ENCODE peak calls at places on chromosomes 16 and 17, in nine cellular contexts. One of them, this sample, is unnamed.

GRCh38 chr17:27657620-27658019 is 26.6 kb downstream of the LGALS9 start:
- DNase-seq in Calu3: no peak
- DNase-seq in T-helper 2 cell: no peak
- DNase-seq in endothelial cell of umbilical vein: peak
- DNase-seq in T follicular helper cell: no peak
- DNase-seq in astrocyte of the hippocampus: peak
- DNase-seq in RWPE1: no peak
- DNase-seq in GM13976: no peak
- DNase-seq in activated gamma-delta T cell treated with Interleukin-2 at 50 U/mL for 16 hours: no peak
- DNase-seq in this sample: no peak

GRCh38 chr16:66008136-66008535 is 358.4 kb upstream of the CDH5 start:
- DNase-seq in Calu3: no peak
- DNase-seq in T-helper 2 cell: no peak
- DNase-seq in endothelial cell of umbilical vein: no peak
- DNase-seq in T follicular helper cell: no peak
- DNase-seq in astrocyte of the hippocampus: no peak
- DNase-seq in RWPE1: no peak
- DNase-seq in GM13976: no peak
- DNase-seq in activated gamma-delta T cell treated with Interleukin-2 at 50 U/mL for 16 hours: no peak
- DNase-seq in this sample: no peak

GRCh38 chr16:89388536-89388935 is 101.8 kb downstream of the ANKRD11 start:
- DNase-seq in Calu3: no peak
- DNase-seq in T-helper 2 cell: no peak
- DNase-seq in endothelial cell of umbilical vein: no peak
- DNase-seq in T follicular helper cell: no peak
- DNase-seq in astrocyte of the hippocampus: no peak
- DNase-seq in RWPE1: no peak
- DNase-seq in GM13976: no peak
- DNase-seq in activated gamma-delta T cell treated with Interleukin-2 at 50 U/mL for 16 hours: no peak
- DNase-seq in this sample: no peak

GRCh38 chr16:57938936-57939871 is 31.7 kb downstream of the CNGB1 start:
- DNase-seq in Calu3: peak
- DNase-seq in T-helper 2 cell: no peak
- DNase-seq in endothelial cell of umbilical vein: peak
- DNase-seq in T follicular helper cell: no peak
- DNase-seq in astrocyte of the hippocampus: peak
- DNase-seq in RWPE1: peak
- DNase-seq in GM13976: no peak
- DNase-seq in activated gamma-delta T cell treated with Interleukin-2 at 50 U/mL for 16 hours: no peak
- DNase-seq in this sample: no peak

GRCh38 chr16:72029567-72030271 is 21.2 kb downstream of the DHODH start:
- DNase-seq in Calu3: no peak
- DNase-seq in T-helper 2 cell: no peak
- DNase-seq in endothelial cell of umbilical vein: no peak
- DNase-seq in T follicular helper cell: no peak
- DNase-seq in astrocyte of the hippocampus: no peak
- DNase-seq in RWPE1: no peak
- DNase-seq in GM13976: no peak
- DNase-seq in activated gamma-delta T cell treated with Interleukin-2 at 50 U/mL for 16 hours: no peak
- DNase-seq in this sample: no peak

GRCh38 chr17:77254961-77255741 is 114.4 kb downstream of the SEC14L1 start:
- DNase-seq in Calu3: peak
- DNase-seq in T-helper 2 cell: no peak
- DNase-seq in endothelial cell of umbilical vein: peak
- DNase-seq in T follicular helper cell: no peak
- DNase-seq in astrocyte of the hippocampus: peak
- DNase-seq in RWPE1: peak
- DNase-seq in GM13976: no peak
- DNase-seq in activated gamma-delta T cell treated with Interleukin-2 at 50 U/mL for 16 hours: no peak
- DNase-seq in this sample: no peak

GRCh38 chr17:30819941-30820705 is 4.4 kb downstream of the CRLF3 start:
- DNase-seq in Calu3: no peak
- DNase-seq in T-helper 2 cell: no peak
- DNase-seq in endothelial cell of umbilical vein: peak
- DNase-seq in T follicular helper cell: no peak
- DNase-seq in astrocyte of the hippocampus: no peak
- DNase-seq in RWPE1: no peak
- DNase-seq in GM13976: no peak
- DNase-seq in activated gamma-delta T cell treated with Interleukin-2 at 50 U/mL for 16 hours: no peak
- DNase-seq in this sample: no peak

GRCh38 chr17:80322864-80323263 is 62.2 kb downstream of the RNF213 start:
- DNase-seq in Calu3: no peak
- DNase-seq in T-helper 2 cell: no peak
- DNase-seq in endothelial cell of umbilical vein: no peak
- DNase-seq in T follicular helper cell: no peak
- DNase-seq in astrocyte of the hippocampus: no peak
- DNase-seq in RWPE1: no peak
- DNase-seq in GM13976: no peak
- DNase-seq in activated gamma-delta T cell treated with Interleukin-2 at 50 U/mL for 16 hours: no peak
- DNase-seq in this sample: no peak

GRCh38 chr17:82238562-82239201 is 9.8 kb downstream of the SLC16A3 start:
- DNase-seq in Calu3: no peak
- DNase-seq in T-helper 2 cell: peak
- DNase-seq in endothelial cell of umbilical vein: no peak
- DNase-seq in T follicular helper cell: peak
- DNase-seq in astrocyte of the hippocampus: peak
- DNase-seq in RWPE1: peak
- DNase-seq in GM13976: peak
- DNase-seq in activated gamma-delta T cell treated with Interleukin-2 at 50 U/mL for 16 hours: peak
- DNase-seq in this sample: no peak

GRCh38 chr17:77433385-77434135 is 292.8 kb downstream of the SEC14L1 start:
- DNase-seq in Calu3: no peak
- DNase-seq in T-helper 2 cell: no peak
- DNase-seq in endothelial cell of umbilical vein: no peak
- DNase-seq in T follicular helper cell: no peak
- DNase-seq in astrocyte of the hippocampus: no peak
- DNase-seq in RWPE1: no peak
- DNase-seq in GM13976: peak
- DNase-seq in activated gamma-delta T cell treated with Interleukin-2 at 50 U/mL for 16 hours: no peak
- DNase-seq in this sample: peak

This sample was measured in GM13977.